ENCODE peak calls at places on chromosomes 13 and 19, in nine cellular contexts. Z, X, C, V, B, F, Q, Y and W are unnamed samples.

GRCh38 chr19:12833418-12833746 is 997 bp downstream of the RTBDN start:
- DNase-seq in Z (no peak), X (no peak), C (no peak), V (no peak), B (no peak), F (no peak), Q (no peak), Y (no peak), W (no peak)

GRCh38 chr13:40221460-40222201 is 444.8 kb downstream of the FOXO1 start:
- DNase-seq in Z (peak; percentile 91), X (no peak), C (no peak), V (peak; percentile 77), B (no peak), F (peak; percentile 18), Q (peak; percentile 72), Y (peak; percentile 77), W (no peak)

GRCh38 chr13:113926951-113927660 is 46.8 kb downstream of the C13orf46 start:
- DNase-seq in Z (no peak), X (peak; percentile 83), C (no peak), V (no peak), B (no peak), F (no peak), Q (no peak), Y (no peak), W (no peak)

GRCh38 chr13:78160793-78161192 is 242.2 kb upstream of the EDNRB start:
- DNase-seq in Z (peak; percentile 85), X (no peak), C (no peak), V (peak; percentile 66), B (no peak), F (peak; percentile 24), Q (peak; percentile 70), Y (no peak), W (no peak)

GRCh38 chr13:29457299-29457698 is 138.2 kb downstream of the SLC7A1 start:
- DNase-seq in Z (peak; percentile 43), X (no peak), C (no peak), V (peak; percentile 91), B (no peak), F (no peak), Q (peak; percentile 82), Y (no peak), W (no peak)

GRCh38 chr13:81382236-81382635 is 1041.3 kb upstream of the SPRY2 start:
- DNase-seq in Z (no peak), X (no peak), C (no peak), V (no peak), B (peak; percentile 5), F (no peak), Q (no peak), Y (no peak), W (no peak)

GRCh38 chr19:45972081-45972943 is 1.4 kb downstream of the NOVA2 start:
- DNase-seq in Z (no peak), X (no peak), C (no peak), V (no peak), B (no peak), F (no peak), Q (no peak), Y (no peak), W (no peak)

GRCh38 chr13:108877300-108877699 is 247.9 kb downstream of the MYO16 start:
- DNase-seq in Z (peak; percentile 6), X (no peak), C (no peak), V (peak; percentile 43), B (no peak), F (no peak), Q (peak; percentile 36), Y (no peak), W (no peak)

GRCh38 chr19:47490847-47491246 is 6.8 kb upstream of the KPTN start:
- DNase-seq in Z (no peak), X (no peak), C (no peak), V (no peak), B (no peak), F (no peak), Q (no peak), Y (no peak), W (no peak)

GRCh38 chr13:113969973-113970611 is 3.8 kb downstream of the C13orf46 start:
- DNase-seq in Z (no peak), X (peak; percentile 88), C (peak; percentile 84), V (no peak), B (no peak), F (no peak), Q (no peak), Y (no peak), W (no peak)

GRCh38 chr13:91278291-91278690 is 69.2 kb upstream of the MIR17HG start:
- DNase-seq in Z (no peak), X (no peak), C (no peak), V (no peak), B (no peak), F (no peak), Q (no peak), Y (no peak), W (no peak)

GRCh38 chr19:39408392-39409206 is 2.0 kb downstream of the ZFP36 start:
- DNase-seq in Z (peak; percentile 70), X (no peak), C (peak; percentile 87), V (peak; percentile 60), B (peak; percentile 26), F (no peak), Q (peak; percentile 56), Y (peak; percentile 71), W (no peak)

GRCh38 chr13:59477011-59477410 is 686.7 kb downstream of the DIAPH3 start:
- DNase-seq in Z (no peak), X (no peak), C (no peak), V (peak; percentile 28), B (no peak), F (peak; percentile 7), Q (no peak), Y (no peak), W (no peak)

GRCh38 chr19:15476334-15476733 is 3.0 kb downstream of the PGLYRP2 start:
- DNase-seq in Z (no peak), X (no peak), C (no peak), V (no peak), B (no peak), F (no peak), Q (no peak), Y (no peak), W (no peak)

GRCh38 chr19:15475611-15476010 is 3.7 kb downstream of the PGLYRP2 start:
- DNase-seq in Z (no peak), X (no peak), C (no peak), V (no peak), B (no peak), F (no peak), Q (no peak), Y (no peak), W (no peak)

GRCh38 chr19:15475169-15475568 is 4.1 kb downstream of the PGLYRP2 start:
- DNase-seq in Z (no peak), X (no peak), C (no peak), V (no peak), B (no peak), F (no peak), Q (no peak), Y (no peak), W (no peak)

GRCh38 chr19:15479391-15480345 is at the start of gene PGLYRP2:
- DNase-seq in Z (no peak), X (no peak), C (no peak), V (no peak), B (no peak), F (no peak), Q (no peak), Y (no peak), W (no peak)
- TF ChIP-seq CTCF in Z (no peak), X (no peak), C (no peak), V (no peak), B (no peak), F (no peak), Q (no peak), Y (no peak), W (no peak)

GRCh38 chr19:31361728-31362127 is 12.5 kb upstream of the TSHZ3 start:
- DNase-seq in Z (no peak), X (no peak), C (no peak), V (no peak), B (no peak), F (no peak), Q (no peak), Y (no peak), W (no peak)

DNA sequence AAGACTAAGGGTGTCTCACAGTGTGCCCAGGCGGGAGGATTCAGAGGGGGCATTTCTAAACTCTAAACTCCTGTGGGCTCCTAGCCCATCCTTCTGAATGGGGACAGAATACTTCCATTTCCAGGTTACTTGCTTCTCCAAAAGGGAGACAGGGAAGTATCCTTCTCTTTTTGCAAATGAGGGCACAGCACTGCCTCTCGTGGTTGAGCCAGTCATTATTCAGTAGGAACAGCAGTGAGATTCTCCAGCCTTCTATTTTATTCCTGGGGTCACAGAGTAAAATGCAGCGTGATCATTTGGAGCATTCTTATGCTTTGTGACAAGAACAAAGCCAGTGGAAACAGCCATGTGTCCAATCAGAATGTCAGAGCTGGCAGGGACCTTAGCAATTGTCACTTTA is 15.7 kb upstream of the TSHZ3 start:
- DNase-seq in Z (no peak), X (no peak), C (no peak), V (no peak), B (no peak), F (no peak), Q (no peak), Y (no peak), W (no peak)
- TF ChIP-seq CTCF in Z (no peak), X (no peak), C (no peak), V (no peak), B (peak; percentile 32), F (no peak), Q (no peak), Y (no peak), W (no peak)

GRCh38 chr13:67439365-67439764 is 209.2 kb upstream of the PCDH9 start:
- DNase-seq in Z (no peak), X (no peak), C (no peak), V (no peak), B (no peak), F (no peak), Q (no peak), Y (no peak), W (no peak)

GRCh38 chr13:67437246-67437645 is 207.1 kb upstream of the PCDH9 start:
- DNase-seq in Z (no peak), X (no peak), C (no peak), V (no peak), B (no peak), F (no peak), Q (no peak), Y (no peak), W (no peak)

GRCh38 chr13:67443901-67444300 is 213.8 kb upstream of the PCDH9 start:
- DNase-seq in Z (no peak), X (no peak), C (no peak), V (no peak), B (no peak), F (no peak), Q (no peak), Y (no peak), W (no peak)

GRCh38 chr13:67440240-67440639 is 210.1 kb upstream of the PCDH9 start:
- DNase-seq in Z (no peak), X (no peak), C (no peak), V (no peak), B (no peak), F (no peak), Q (no peak), Y (no peak), W (no peak)

GRCh38 chr13:67438465-67438864 is 208.3 kb upstream of the PCDH9 start:
- DNase-seq in Z (peak; percentile 17), X (no peak), C (no peak), V (no peak), B (peak; percentile 49), F (no peak), Q (no peak), Y (no peak), W (no peak)
- TF ChIP-seq CTCF in Z (no peak), X (no peak), C (no peak), V (no peak), B (peak; percentile 59), F (no peak), Q (no peak), Y (no peak), W (no peak)

GRCh38 chr13:70729369-70729768 is 621.1 kb upstream of the KLHL1 start:
- DNase-seq in Z (no peak), X (no peak), C (no peak), V (no peak), B (no peak), F (no peak), Q (no peak), Y (no peak), W (no peak)

GRCh38 chr13:70723732-70724131 is 615.5 kb upstream of the KLHL1 start:
- DNase-seq in Z (peak; percentile 63), X (no peak), C (no peak), V (peak; percentile 9), B (no peak), F (no peak), Q (peak; percentile 8), Y (no peak), W (no peak)
- TF ChIP-seq CTCF in Z (no peak), X (no peak), C (no peak), V (no peak), B (peak; percentile 51), F (no peak), Q (peak; percentile 31), Y (no peak), W (no peak)